ENCODE peak calls at places on chromosomes 11 and 22, in five cellular contexts. One of them, this sample, is unnamed.

GRCh38 chr11:119263352-119263940 is 53.5 kb downstream of the MCAM start:
- DNase-seq in iPS-NIHi11: no peak
- DNase-seq in tibial artery: no peak
- DNase-seq in stimulated activated CD4-positive, alpha-beta T cell treated with anti-CD3 and anti-CD28 coated beads, Interleukin-2, amount 100 ng/mL, for 4 hours: no peak
- DNase-seq in retina: no peak
- DNase-seq in this sample: no peak

GRCh38 chr22:28952857-28953256 is 69.5 kb downstream of the ZNRF3 start:
- DNase-seq in iPS-NIHi11: no peak
- DNase-seq in stimulated activated CD4-positive, alpha-beta T cell treated with anti-CD3 and anti-CD28 coated beads, Interleukin-2, amount 100 ng/mL, for 4 hours: no peak
- DNase-seq in retina: no peak
- DNase-seq in tibial artery: no peak
- DNase-seq in this sample: no peak

GRCh38 chr22:48793949-48794348 is 1033.7 kb downstream of the BRD1 start:
- DNase-seq in stimulated activated CD4-positive, alpha-beta T cell treated with anti-CD3 and anti-CD28 coated beads, Interleukin-2, amount 100 ng/mL, for 4 hours: no peak
- DNase-seq in retina: no peak
- DNase-seq in tibial artery: no peak
- DNase-seq in iPS-NIHi11: no peak
- DNase-seq in this sample: no peak

GRCh38 chr22:44807232-44807631 is 54.9 kb downstream of the ARHGAP8 start:
- DNase-seq in retina: no peak
- DNase-seq in stimulated activated CD4-positive, alpha-beta T cell treated with anti-CD3 and anti-CD28 coated beads, Interleukin-2, amount 100 ng/mL, for 4 hours: no peak
- DNase-seq in tibial artery: no peak
- DNase-seq in iPS-NIHi11: peak
- DNase-seq in this sample: no peak

GRCh38 chr11:46686886-46687810 is 13.3 kb downstream of the ARHGAP1 start:
- DNase-seq in stimulated activated CD4-positive, alpha-beta T cell treated with anti-CD3 and anti-CD28 coated beads, Interleukin-2, amount 100 ng/mL, for 4 hours: no peak
- DNase-seq in retina: no peak
- DNase-seq in tibial artery: no peak
- DNase-seq in iPS-NIHi11: no peak
- DNase-seq in this sample: no peak

GRCh38 chr11:105219269-105219668 is 79.7 kb upstream of the CARD18 start:
- DNase-seq in stimulated activated CD4-positive, alpha-beta T cell treated with anti-CD3 and anti-CD28 coated beads, Interleukin-2, amount 100 ng/mL, for 4 hours: no peak
- DNase-seq in tibial artery: no peak
- DNase-seq in iPS-NIHi11: no peak
- DNase-seq in retina: no peak
- DNase-seq in this sample: no peak

GRCh38 chr22:19720150-19720827 is 3.0 kb upstream of the GP1BB start:
- DNase-seq in tibial artery: no peak
- DNase-seq in iPS-NIHi11: no peak
- DNase-seq in stimulated activated CD4-positive, alpha-beta T cell treated with anti-CD3 and anti-CD28 coated beads, Interleukin-2, amount 100 ng/mL, for 4 hours: no peak
- DNase-seq in retina: no peak
- DNase-seq in this sample: no peak

GRCh38 chr11:67303989-67304411 is 670 bp downstream of the SSH3 start:
- DNase-seq in retina: no peak
- DNase-seq in tibial artery: peak
- DNase-seq in iPS-NIHi11: peak
- DNase-seq in stimulated activated CD4-positive, alpha-beta T cell treated with anti-CD3 and anti-CD28 coated beads, Interleukin-2, amount 100 ng/mL, for 4 hours: no peak
- DNase-seq in this sample: no peak

GRCh38 chr11:33942954-33943353 is 51.1 kb upstream of the LMO2 start:
- DNase-seq in retina: no peak
- DNase-seq in iPS-NIHi11: no peak
- DNase-seq in stimulated activated CD4-positive, alpha-beta T cell treated with anti-CD3 and anti-CD28 coated beads, Interleukin-2, amount 100 ng/mL, for 4 hours: no peak
- DNase-seq in tibial artery: peak
- DNase-seq in this sample: no peak

GRCh38 chr11:113034591-113034990 is 73.4 kb downstream of the NCAM1 start:
- DNase-seq in iPS-NIHi11: no peak
- DNase-seq in tibial artery: no peak
- DNase-seq in retina: no peak
- DNase-seq in stimulated activated CD4-positive, alpha-beta T cell treated with anti-CD3 and anti-CD28 coated beads, Interleukin-2, amount 100 ng/mL, for 4 hours: no peak
- DNase-seq in this sample: no peak

GRCh38 chr11:1860108-1860507 is 7.2 kb downstream of the LSP1 start:
- DNase-seq in stimulated activated CD4-positive, alpha-beta T cell treated with anti-CD3 and anti-CD28 coated beads, Interleukin-2, amount 100 ng/mL, for 4 hours: no peak
- DNase-seq in iPS-NIHi11: no peak
- DNase-seq in retina: no peak
- DNase-seq in tibial artery: no peak
- DNase-seq in this sample: no peak

GRCh38 chr11:64650923-64651523 is 60.0 kb downstream of the SLC22A12 start:
- DNase-seq in retina: no peak
- DNase-seq in iPS-NIHi11: peak
- DNase-seq in stimulated activated CD4-positive, alpha-beta T cell treated with anti-CD3 and anti-CD28 coated beads, Interleukin-2, amount 100 ng/mL, for 4 hours: no peak
- DNase-seq in tibial artery: no peak
- DNase-seq in this sample: peak

GRCh38 chr11:8826901-8827560 is 84.0 kb upstream of the AKIP1 start:
- DNase-seq in stimulated activated CD4-positive, alpha-beta T cell treated with anti-CD3 and anti-CD28 coated beads, Interleukin-2, amount 100 ng/mL, for 4 hours: no peak
- DNase-seq in tibial artery: no peak
- DNase-seq in iPS-NIHi11: no peak
- DNase-seq in retina: no peak
- DNase-seq in this sample: peak

GRCh38 chr11:44972746-44973435 is 22.2 kb upstream of the TP53I11 start:
- DNase-seq in retina: no peak
- DNase-seq in stimulated activated CD4-positive, alpha-beta T cell treated with anti-CD3 and anti-CD28 coated beads, Interleukin-2, amount 100 ng/mL, for 4 hours: no peak
- DNase-seq in iPS-NIHi11: no peak
- DNase-seq in tibial artery: no peak
- DNase-seq in this sample: no peak

GRCh38 chr11:8262552-8263108 is 1.0 kb downstream of the LMO1 start:
- DNase-seq in tibial artery: peak
- DNase-seq in iPS-NIHi11: peak
- DNase-seq in retina: peak
- DNase-seq in stimulated activated CD4-positive, alpha-beta T cell treated with anti-CD3 and anti-CD28 coated beads, Interleukin-2, amount 100 ng/mL, for 4 hours: no peak
- DNase-seq in this sample: no peak

GRCh38 chr11:11972148-11972547 is 36.3 kb downstream of the DKK3 start:
- DNase-seq in stimulated activated CD4-positive, alpha-beta T cell treated with anti-CD3 and anti-CD28 coated beads, Interleukin-2, amount 100 ng/mL, for 4 hours: no peak
- DNase-seq in retina: peak
- DNase-seq in tibial artery: no peak
- DNase-seq in iPS-NIHi11: no peak
- DNase-seq in this sample: no peak

GRCh38 chr22:41512421-41513194 is 31.7 kb downstream of the POLR3H start:
- DNase-seq in tibial artery: peak
- DNase-seq in retina: no peak
- DNase-seq in stimulated activated CD4-positive, alpha-beta T cell treated with anti-CD3 and anti-CD28 coated beads, Interleukin-2, amount 100 ng/mL, for 4 hours: no peak
- DNase-seq in iPS-NIHi11: peak
- DNase-seq in this sample: no peak

GRCh38 chr11:44992181-44992582 is 41.5 kb upstream of the TP53I11 start:
- DNase-seq in iPS-NIHi11: no peak
- DNase-seq in tibial artery: no peak
- DNase-seq in retina: no peak
- DNase-seq in stimulated activated CD4-positive, alpha-beta T cell treated with anti-CD3 and anti-CD28 coated beads, Interleukin-2, amount 100 ng/mL, for 4 hours: no peak
- DNase-seq in this sample: no peak

GRCh38 chr11:11279956-11280689 is 72.9 kb downstream of the CSNK2A3 start:
- DNase-seq in stimulated activated CD4-positive, alpha-beta T cell treated with anti-CD3 and anti-CD28 coated beads, Interleukin-2, amount 100 ng/mL, for 4 hours: no peak
- DNase-seq in retina: no peak
- DNase-seq in iPS-NIHi11: peak
- DNase-seq in tibial artery: no peak
- DNase-seq in this sample: no peak

GRCh38 chr22:43802897-43803495 is 9.1 kb downstream of the EFCAB6 start:
- DNase-seq in stimulated activated CD4-positive, alpha-beta T cell treated with anti-CD3 and anti-CD28 coated beads, Interleukin-2, amount 100 ng/mL, for 4 hours: no peak
- DNase-seq in tibial artery: no peak
- DNase-seq in iPS-NIHi11: no peak
- DNase-seq in retina: no peak
- DNase-seq in this sample: no peak

GRCh38 chr11:19121646-19122045 is 4.7 kb downstream of the ZDHHC13 start:
- DNase-seq in tibial artery: no peak
- DNase-seq in stimulated activated CD4-positive, alpha-beta T cell treated with anti-CD3 and anti-CD28 coated beads, Interleukin-2, amount 100 ng/mL, for 4 hours: no peak
- DNase-seq in iPS-NIHi11: no peak
- DNase-seq in retina: no peak
- DNase-seq in this sample: no peak

GRCh38 chr11:93396356-93396755 is 65.8 kb downstream of the DEUP1 start:
- DNase-seq in retina: no peak
- DNase-seq in iPS-NIHi11: no peak
- DNase-seq in stimulated activated CD4-positive, alpha-beta T cell treated with anti-CD3 and anti-CD28 coated beads, Interleukin-2, amount 100 ng/mL, for 4 hours: no peak
- DNase-seq in tibial artery: no peak
- DNase-seq in this sample: no peak

GRCh38 chr22:27895600-27895999 is 23.5 kb downstream of the PITPNB start:
- DNase-seq in retina: no peak
- DNase-seq in tibial artery: no peak
- DNase-seq in stimulated activated CD4-positive, alpha-beta T cell treated with anti-CD3 and anti-CD28 coated beads, Interleukin-2, amount 100 ng/mL, for 4 hours: no peak
- DNase-seq in iPS-NIHi11: no peak
- DNase-seq in this sample: no peak

GRCh38 chr11:72039108-72039850 is 40.6 kb downstream of the IL18BP start:
- DNase-seq in stimulated activated CD4-positive, alpha-beta T cell treated with anti-CD3 and anti-CD28 coated beads, Interleukin-2, amount 100 ng/mL, for 4 hours: no peak
- DNase-seq in retina: peak
- DNase-seq in iPS-NIHi11: no peak
- DNase-seq in tibial artery: peak
- DNase-seq in this sample: no peak

GRCh38 chr22:46528121-46528610 is 9.3 kb downstream of the CELSR1 start:
- DNase-seq in stimulated activated CD4-positive, alpha-beta T cell treated with anti-CD3 and anti-CD28 coated beads, Interleukin-2, amount 100 ng/mL, for 4 hours: no peak
- DNase-seq in retina: no peak
- DNase-seq in tibial artery: no peak
- DNase-seq in iPS-NIHi11: no peak
- DNase-seq in this sample: peak

GRCh38 chr11:11218287-11218986 is 134.6 kb downstream of the CSNK2A3 start:
- DNase-seq in stimulated activated CD4-positive, alpha-beta T cell treated with anti-CD3 and anti-CD28 coated beads, Interleukin-2, amount 100 ng/mL, for 4 hours: no peak
- DNase-seq in retina: no peak
- DNase-seq in tibial artery: no peak
- DNase-seq in iPS-NIHi11: peak
- DNase-seq in this sample: no peak

GRCh38 chr11:3169952-3170755 is 5.0 kb upstream of the OSBPL5 start:
- DNase-seq in stimulated activated CD4-positive, alpha-beta T cell treated with anti-CD3 and anti-CD28 coated beads, Interleukin-2, amount 100 ng/mL, for 4 hours: peak
- DNase-seq in retina: no peak
- DNase-seq in tibial artery: peak
- DNase-seq in iPS-NIHi11: no peak
- DNase-seq in this sample: no peak

GRCh38 chr11:122207505-122207904 is 91.5 kb upstream of the BLID start:
- DNase-seq in tibial artery: no peak
- DNase-seq in stimulated activated CD4-positive, alpha-beta T cell treated with anti-CD3 and anti-CD28 coated beads, Interleukin-2, amount 100 ng/mL, for 4 hours: no peak
- DNase-seq in retina: no peak
- DNase-seq in iPS-NIHi11: no peak
- DNase-seq in this sample: no peak

GRCh38 chr11:126765196-126765595 is 235.4 kb downstream of the KIRREL3 start:
- DNase-seq in stimulated activated CD4-positive, alpha-beta T cell treated with anti-CD3 and anti-CD28 coated beads, Interleukin-2, amount 100 ng/mL, for 4 hours: no peak
- DNase-seq in tibial artery: no peak
- DNase-seq in retina: no peak
- DNase-seq in iPS-NIHi11: no peak
- DNase-seq in this sample: no peak

GRCh38 chr11:130087294-130087926 is 17.7 kb downstream of the APLP2 start:
- DNase-seq in iPS-NIHi11: no peak
- DNase-seq in stimulated activated CD4-positive, alpha-beta T cell treated with anti-CD3 and anti-CD28 coated beads, Interleukin-2, amount 100 ng/mL, for 4 hours: no peak
- DNase-seq in retina: no peak
- DNase-seq in tibial artery: no peak
- DNase-seq in this sample: no peak

GRCh38 chr11:36088234-36088975 is 144.5 kb downstream of the LDLRAD3 start:
- DNase-seq in iPS-NIHi11: no peak
- DNase-seq in stimulated activated CD4-positive, alpha-beta T cell treated with anti-CD3 and anti-CD28 coated beads, Interleukin-2, amount 100 ng/mL, for 4 hours: no peak
- DNase-seq in retina: no peak
- DNase-seq in tibial artery: no peak
- DNase-seq in this sample: no peak

GRCh38 chr11:19524171-19524671 is 188.4 kb upstream of the NAV2 start:
- DNase-seq in stimulated activated CD4-positive, alpha-beta T cell treated with anti-CD3 and anti-CD28 coated beads, Interleukin-2, amount 100 ng/mL, for 4 hours: no peak
- DNase-seq in iPS-NIHi11: peak
- DNase-seq in tibial artery: no peak
- DNase-seq in retina: peak
- DNase-seq in this sample: no peak

GRCh38 chr11:120172921-120173705 is 35.2 kb upstream of the TRIM29 start:
- DNase-seq in stimulated activated CD4-positive, alpha-beta T cell treated with anti-CD3 and anti-CD28 coated beads, Interleukin-2, amount 100 ng/mL, for 4 hours: no peak
- DNase-seq in iPS-NIHi11: no peak
- DNase-seq in retina: no peak
- DNase-seq in tibial artery: peak
- DNase-seq in this sample: no peak

GRCh38 chr11:130020323-130020722 is 17.7 kb upstream of the PRDM10 start:
- DNase-seq in stimulated activated CD4-positive, alpha-beta T cell treated with anti-CD3 and anti-CD28 coated beads, Interleukin-2, amount 100 ng/mL, for 4 hours: no peak
- DNase-seq in retina: no peak
- DNase-seq in tibial artery: no peak
- DNase-seq in iPS-NIHi11: no peak
- DNase-seq in this sample: no peak

GRCh38 chr11:118497831-118498230 is 29.4 kb upstream of the TTC36 start:
- DNase-seq in retina: no peak
- DNase-seq in stimulated activated CD4-positive, alpha-beta T cell treated with anti-CD3 and anti-CD28 coated beads, Interleukin-2, amount 100 ng/mL, for 4 hours: no peak
- DNase-seq in tibial artery: no peak
- DNase-seq in iPS-NIHi11: no peak
- DNase-seq in this sample: no peak

GRCh38 chr11:47946682-47947575 is 33.4 kb upstream of the PTPRJ start:
- DNase-seq in tibial artery: peak
- DNase-seq in iPS-NIHi11: peak
- DNase-seq in stimulated activated CD4-positive, alpha-beta T cell treated with anti-CD3 and anti-CD28 coated beads, Interleukin-2, amount 100 ng/mL, for 4 hours: no peak
- DNase-seq in retina: no peak
- DNase-seq in this sample: peak

GRCh38 chr11:74321487-74322188 is 10.2 kb upstream of the P4HA3 start:
- DNase-seq in tibial artery: peak
- DNase-seq in retina: no peak
- DNase-seq in iPS-NIHi11: peak
- DNase-seq in stimulated activated CD4-positive, alpha-beta T cell treated with anti-CD3 and anti-CD28 coated beads, Interleukin-2, amount 100 ng/mL, for 4 hours: no peak
- DNase-seq in this sample: no peak

GRCh38 chr11:128302425-128303186 is 284.8 kb downstream of the ETS1 start:
- DNase-seq in stimulated activated CD4-positive, alpha-beta T cell treated with anti-CD3 and anti-CD28 coated beads, Interleukin-2, amount 100 ng/mL, for 4 hours: peak
- DNase-seq in tibial artery: no peak
- DNase-seq in retina: no peak
- DNase-seq in iPS-NIHi11: no peak
- DNase-seq in this sample: no peak